ENCODE peak calls at places on chromosomes 5 and 9, in six cellular contexts. One of them, this sample, is unnamed.

GRCh38 chr5:135072357-135073247 is 38.6 kb upstream of the PITX1 start:
- DNase-seq in ACHN: no peak
- DNase-seq in SW480: peak; percentile 50
- DNase-seq in mesendoderm: peak; percentile 66
- DNase-seq in B cell: no peak
- DNase-seq in stomach: no peak
- DNase-seq in this sample: no peak

GRCh38 chr9:73869261-73869660 is 627.9 kb upstream of the RORB start:
- DNase-seq in SW480: peak; percentile 89
- DNase-seq in mesendoderm: no peak
- DNase-seq in B cell: no peak
- DNase-seq in stomach: peak; percentile 27
- DNase-seq in ACHN: peak; percentile 92
- DNase-seq in this sample: peak; percentile 4

GRCh38 chr9:20636883-20637440 is 14.7 kb upstream of the MLLT3 start:
- DNase-seq in SW480: no peak
- DNase-seq in stomach: no peak
- DNase-seq in ACHN: no peak
- DNase-seq in mesendoderm: peak; percentile 85
- DNase-seq in B cell: no peak
- DNase-seq in this sample: no peak

GRCh38 chr9:83981126-83981871 is 694 bp downstream of the RMI1 start:
- DNase-seq in stomach: peak; percentile 55
- DNase-seq in B cell: no peak
- DNase-seq in ACHN: peak; percentile 26
- DNase-seq in mesendoderm: peak; percentile 57
- DNase-seq in SW480: peak; percentile 48
- DNase-seq in this sample: no peak

GRCh38 chr9:107850653-107851052 is 361.1 kb upstream of the KLF4 start:
- DNase-seq in stomach: no peak
- DNase-seq in SW480: no peak
- DNase-seq in mesendoderm: no peak
- DNase-seq in B cell: no peak
- DNase-seq in ACHN: no peak
- DNase-seq in this sample: no peak

GRCh38 chr5:113058706-113059226 is 82.2 kb downstream of the DCP2 start:
- DNase-seq in SW480: no peak
- DNase-seq in B cell: no peak
- DNase-seq in ACHN: no peak
- DNase-seq in stomach: no peak
- DNase-seq in mesendoderm: no peak
- DNase-seq in this sample: no peak

GRCh38 chr5:148033138-148033537 is 30.6 kb upstream of the SPINK5 start:
- DNase-seq in SW480: peak; percentile 57
- DNase-seq in stomach: no peak
- DNase-seq in mesendoderm: peak; percentile 93
- DNase-seq in B cell: no peak
- DNase-seq in ACHN: no peak
- DNase-seq in this sample: no peak

GRCh38 chr5:175387144-175387543 is 56.8 kb downstream of the DRD1 start:
- DNase-seq in SW480: no peak
- DNase-seq in mesendoderm: peak; percentile 66
- DNase-seq in B cell: no peak
- DNase-seq in ACHN: no peak
- DNase-seq in stomach: no peak
- DNase-seq in this sample: no peak

GRCh38 chr5:113047733-113048652 is 71.4 kb downstream of the DCP2 start:
- DNase-seq in mesendoderm: no peak
- DNase-seq in B cell: no peak
- DNase-seq in SW480: no peak
- DNase-seq in ACHN: no peak
- DNase-seq in stomach: no peak
- DNase-seq in this sample: peak; percentile 23

GRCh38 chr9:109968702-109969450 is 188.9 kb downstream of the PALM2AKAP2 start:
- DNase-seq in SW480: peak; percentile 18
- DNase-seq in ACHN: peak; percentile 20
- DNase-seq in mesendoderm: peak; percentile 47
- DNase-seq in B cell: no peak
- DNase-seq in stomach: no peak
- DNase-seq in this sample: no peak

GRCh38 chr5:9423611-9424010 is 122.3 kb downstream of the SEMA5A start:
- DNase-seq in mesendoderm: peak; percentile 38
- DNase-seq in SW480: no peak
- DNase-seq in stomach: no peak
- DNase-seq in B cell: no peak
- DNase-seq in ACHN: no peak
- DNase-seq in this sample: no peak

GRCh38 chr5:159945359-159945758 is 29.1 kb downstream of the ADRA1B start:
- DNase-seq in stomach: no peak
- DNase-seq in SW480: no peak
- DNase-seq in mesendoderm: no peak
- DNase-seq in ACHN: no peak
- DNase-seq in B cell: peak; percentile 9
- DNase-seq in this sample: no peak

GRCh38 chr9:83538172-83538889 is at the start of gene FRMD3:
- DNase-seq in stomach: peak; percentile 88
- DNase-seq in B cell: no peak
- DNase-seq in SW480: peak; percentile 85
- DNase-seq in ACHN: peak; percentile 41
- DNase-seq in mesendoderm: peak; percentile 86
- DNase-seq in this sample: no peak

GRCh38 chr5:142981886-142982820 is 212.0 kb downstream of the ARHGAP26 start:
- DNase-seq in stomach: peak; percentile 89
- DNase-seq in ACHN: no peak
- DNase-seq in mesendoderm: peak; percentile 70
- DNase-seq in B cell: no peak
- DNase-seq in SW480: no peak
- DNase-seq in this sample: no peak

GRCh38 chr5:173623789-173624188 is 7.3 kb upstream of the BOD1 start:
- DNase-seq in stomach: no peak
- DNase-seq in SW480: no peak
- DNase-seq in ACHN: no peak
- DNase-seq in B cell: no peak
- DNase-seq in mesendoderm: no peak
- DNase-seq in this sample: no peak

GRCh38 chr9:78982849-78983248 is 588.9 kb upstream of the TLE4 start:
- DNase-seq in SW480: no peak
- DNase-seq in B cell: no peak
- DNase-seq in mesendoderm: peak; percentile 21
- DNase-seq in stomach: no peak
- DNase-seq in ACHN: peak; percentile 8
- DNase-seq in this sample: no peak

GRCh38 chr5:135174315-135175096 is 140.5 kb upstream of the PITX1 start:
- DNase-seq in B cell: no peak
- DNase-seq in ACHN: no peak
- DNase-seq in SW480: peak; percentile 17
- DNase-seq in mesendoderm: peak; percentile 90
- DNase-seq in stomach: no peak
- DNase-seq in this sample: no peak

GRCh38 chr9:14529047-14529446 is 164.2 kb downstream of the ZDHHC21 start:
- DNase-seq in ACHN: no peak
- DNase-seq in SW480: no peak
- DNase-seq in stomach: no peak
- DNase-seq in mesendoderm: no peak
- DNase-seq in B cell: no peak
- DNase-seq in this sample: no peak

GRCh38 chr5:146965781-146966659 is 87.5 kb upstream of the PPP2R2B start:
- DNase-seq in stomach: peak; percentile 56
- DNase-seq in B cell: peak; percentile 43
- DNase-seq in SW480: peak; percentile 79
- DNase-seq in mesendoderm: peak; percentile 84
- DNase-seq in ACHN: peak; percentile 64
- DNase-seq in this sample: peak; percentile 16

GRCh38 chr9:136093331-136093986 is 1.6 kb downstream of the NACC2 start:
- DNase-seq in B cell: no peak
- DNase-seq in ACHN: no peak
- DNase-seq in stomach: peak; percentile 54
- DNase-seq in SW480: peak; percentile 42
- DNase-seq in mesendoderm: peak; percentile 23
- DNase-seq in this sample: no peak

GRCh38 chr5:138725153-138725884 is 27.9 kb upstream of the CTNNA1 start:
- DNase-seq in stomach: peak; percentile 71
- DNase-seq in B cell: no peak
- DNase-seq in SW480: peak; percentile 90
- DNase-seq in mesendoderm: peak; percentile 97
- DNase-seq in ACHN: peak; percentile 27
- DNase-seq in this sample: no peak

GRCh38 chr5:39217365-39218281 is 1.7 kb downstream of the FYB1 start:
- DNase-seq in SW480: peak; percentile 56
- DNase-seq in B cell: peak; percentile 69
- DNase-seq in mesendoderm: peak; percentile 75
- DNase-seq in stomach: peak; percentile 82
- DNase-seq in ACHN: peak; percentile 74
- DNase-seq in this sample: peak; percentile 35

GRCh38 chr9:121700831-121701419 is 49.5 kb downstream of the DAB2IP start:
- DNase-seq in stomach: no peak
- DNase-seq in SW480: no peak
- DNase-seq in ACHN: no peak
- DNase-seq in B cell: no peak
- DNase-seq in mesendoderm: no peak
- DNase-seq in this sample: no peak

GRCh38 chr5:171806976-171807823 is 21.6 kb downstream of the SMIM23 start:
- DNase-seq in mesendoderm: no peak
- DNase-seq in ACHN: no peak
- DNase-seq in B cell: no peak
- DNase-seq in SW480: peak; percentile 11
- DNase-seq in stomach: no peak
- DNase-seq in this sample: no peak

GRCh38 chr9:123561055-123561454 is 205.1 kb downstream of the CRB2 start:
- DNase-seq in mesendoderm: peak; percentile 16
- DNase-seq in B cell: no peak
- DNase-seq in stomach: no peak
- DNase-seq in SW480: no peak
- DNase-seq in ACHN: no peak
- DNase-seq in this sample: no peak

GRCh38 chr5:174731214-174732039 is 7.0 kb downstream of the MSX2 start:
- DNase-seq in mesendoderm: peak; percentile 85
- DNase-seq in ACHN: no peak
- DNase-seq in SW480: no peak
- DNase-seq in B cell: no peak
- DNase-seq in stomach: no peak
- DNase-seq in this sample: no peak

GRCh38 chr5:148733601-148734438 is 79.5 kb upstream of the HTR4 start:
- DNase-seq in mesendoderm: peak; percentile 80
- DNase-seq in SW480: peak; percentile 80
- DNase-seq in ACHN: peak; percentile 79
- DNase-seq in stomach: peak; percentile 88
- DNase-seq in B cell: peak; percentile 76
- DNase-seq in this sample: no peak

GRCh38 chr9:6525326-6526040 is 112.5 kb downstream of the UHRF2 start:
- DNase-seq in B cell: no peak
- DNase-seq in stomach: no peak
- DNase-seq in SW480: no peak
- DNase-seq in ACHN: no peak
- DNase-seq in mesendoderm: no peak
- DNase-seq in this sample: no peak

GRCh38 chr9:137379761-137380161 is 43.2 kb downstream of the EXD3 start:
- DNase-seq in ACHN: no peak
- DNase-seq in B cell: peak; percentile 7
- DNase-seq in SW480: no peak
- DNase-seq in mesendoderm: no peak
- DNase-seq in stomach: no peak
- DNase-seq in this sample: no peak

GRCh38 chr5:115842089-115842881 is 550 bp downstream of the AP3S1 start:
- DNase-seq in SW480: peak; percentile 85
- DNase-seq in stomach: no peak
- DNase-seq in ACHN: peak; percentile 69
- DNase-seq in B cell: no peak
- DNase-seq in mesendoderm: no peak
- DNase-seq in this sample: no peak

GRCh38 chr5:122775713-122776084 is 819 bp downstream of the SNX2 start:
- DNase-seq in B cell: peak; percentile 56
- DNase-seq in mesendoderm: no peak
- DNase-seq in stomach: no peak
- DNase-seq in ACHN: peak; percentile 40
- DNase-seq in SW480: peak; percentile 30
- DNase-seq in this sample: no peak

GRCh38 chr5:56328753-56329560 is 95.8 kb upstream of the ANKRD55 start:
- DNase-seq in mesendoderm: peak; percentile 88
- DNase-seq in ACHN: peak; percentile 46
- DNase-seq in stomach: no peak
- DNase-seq in B cell: peak; percentile 49
- DNase-seq in SW480: peak; percentile 89
- DNase-seq in this sample: no peak

GRCh38 chr5:132294728-132295504 is 722 bp downstream of the SLC22A4 start:
- DNase-seq in B cell: no peak
- DNase-seq in SW480: peak; percentile 73
- DNase-seq in stomach: peak; percentile 55
- DNase-seq in mesendoderm: peak; percentile 86
- DNase-seq in ACHN: peak; percentile 76
- DNase-seq in this sample: no peak

GRCh38 chr5:159518361-159518760 is 188.1 kb upstream of the IL12B start:
- DNase-seq in SW480: no peak
- DNase-seq in ACHN: no peak
- DNase-seq in stomach: peak; percentile 83
- DNase-seq in B cell: no peak
- DNase-seq in mesendoderm: no peak
- DNase-seq in this sample: no peak